ENCODE peak calls at places on chromosomes 2 and 18, in four cellular contexts. D, W, T and Y are unnamed samples.

GRCh38 chr2:115910270-115910669 is 1467.8 kb downstream of the DPP10 start:
- DNase-seq in W (no peak), T (no peak), D (no peak), Y (no peak)

GRCh38 chr2:105262662-105263091 is 21.1 kb downstream of the GPR45 start:
- DNase-seq in W (no peak), D (no peak), T (no peak), Y (no peak)

GRCh38 chr2:28801726-28802125 is 8.9 kb upstream of the SPDYA start:
- DNase-seq in T (no peak), D (no peak), W (no peak), Y (no peak)

GRCh38 chr2:218815649-218816048 is 16.0 kb downstream of the PRKAG3 start:
- DNase-seq in T (no peak), W (no peak), D (no peak), Y (no peak)

GRCh38 chr2:160062283-160063005 is at the start of gene PLA2R1:
- DNase-seq in T (no peak), W (peak; percentile 78), D (no peak), Y (no peak)

GRCh38 chr2:56011624-56012023 is 88.0 kb upstream of the EFEMP1 start:
- DNase-seq in W (no peak), D (no peak), T (no peak), Y (no peak)

GRCh38 chr2:40227200-40227599 is 224.7 kb downstream of the SLC8A1 start:
- DNase-seq in W (no peak), D (no peak), T (no peak), Y (no peak)

GRCh38 chr2:1104364-1104763 is 153.7 kb downstream of the SNTG2 start:
- DNase-seq in T (no peak), D (no peak), W (no peak), Y (no peak)

GRCh38 chr2:161115605-161116097 is 44.6 kb upstream of the TANK start:
- DNase-seq in D (no peak), T (no peak), W (no peak), Y (no peak)

GRCh38 chr2:193806088-193806774 is 1611.5 kb upstream of the TMEFF2 start:
- DNase-seq in D (no peak), W (no peak), T (no peak), Y (no peak)

GRCh38 chr2:17646838-17647701 is 106.5 kb downstream of the SMC6 start:
- DNase-seq in W (no peak), D (no peak), T (no peak), Y (no peak)

GRCh38 chr2:31302940-31303563 is 69.1 kb downstream of the EHD3 start:
- DNase-seq in T (no peak), D (no peak), W (no peak), Y (no peak)

GRCh38 chr2:108634591-108635160 is 84.6 kb upstream of the RANBP2 start:
- DNase-seq in D (no peak), T (no peak), W (no peak), Y (no peak)

GRCh38 chr2:215912299-215912842 is 101.0 kb downstream of the MREG start:
- DNase-seq in D (no peak), T (no peak), W (no peak), Y (no peak)

GRCh38 chr2:58851598-58851997 is 610.5 kb upstream of the FANCL start:
- DNase-seq in D (no peak), W (no peak), T (no peak), Y (no peak)
- TF ChIP-seq CTCF in D (no peak), W (no peak), T (no peak), Y (no peak)

GRCh38 chr2:43106767-43107527 is 119.5 kb downstream of the ZFP36L2 start:
- DNase-seq in D (no peak), W (no peak), T (no peak), Y (no peak)
- H3K4me3 ChIP-seq in D (no peak overlapping the region), W (no peak overlapping the region), T (no peak overlapping the region), Y (no peak overlapping the region)

GRCh38 chr2:70471129-70471528 is 82.5 kb downstream of the TGFA start:
- DNase-seq in D (no peak), T (no peak), W (no peak), Y (no peak)

GRCh38 chr2:70468898-70469297 is 84.7 kb downstream of the TGFA start:
- DNase-seq in D (no peak), W (no peak), T (no peak), Y (no peak)

GRCh38 chr2:70469961-70470360 is 83.7 kb downstream of the TGFA start:
- DNase-seq in W (no peak), T (no peak), D (no peak), Y (no peak)

GRCh38 chr2:70467831-70468810 is 85.5 kb downstream of the TGFA start:
- DNase-seq in W (no peak), T (no peak), D (no peak), Y (no peak)

GRCh38 chr2:70469435-70469834 is 84.2 kb downstream of the TGFA start:
- DNase-seq in W (no peak), T (no peak), D (no peak), Y (no peak)
- TF ChIP-seq CTCF in W (no peak), T (no peak), D (no peak), Y (peak; percentile 15)

GRCh38 chr2:177992992-177993391 is 79.6 kb downstream of the PDE11A start:
- DNase-seq in W (no peak), D (no peak), T (no peak), Y (no peak)

GRCh38 chr2:178002038-178002437 is 70.5 kb downstream of the PDE11A start:
- DNase-seq in D (no peak), T (no peak), W (no peak), Y (no peak)

GRCh38 chr2:177998996-177999395 is 73.6 kb downstream of the PDE11A start:
- DNase-seq in T (no peak), W (no peak), D (no peak), Y (no peak)

GRCh38 chr2:177998006-177998405 is 74.6 kb downstream of the PDE11A start:
- DNase-seq in D (peak; percentile 50), W (no peak), T (no peak), Y (peak; percentile 83)
- H3K4me3 ChIP-seq in D (no peak overlapping the region), W (no peak overlapping the region), T (no peak overlapping the region), Y (no peak overlapping the region)

DNA sequence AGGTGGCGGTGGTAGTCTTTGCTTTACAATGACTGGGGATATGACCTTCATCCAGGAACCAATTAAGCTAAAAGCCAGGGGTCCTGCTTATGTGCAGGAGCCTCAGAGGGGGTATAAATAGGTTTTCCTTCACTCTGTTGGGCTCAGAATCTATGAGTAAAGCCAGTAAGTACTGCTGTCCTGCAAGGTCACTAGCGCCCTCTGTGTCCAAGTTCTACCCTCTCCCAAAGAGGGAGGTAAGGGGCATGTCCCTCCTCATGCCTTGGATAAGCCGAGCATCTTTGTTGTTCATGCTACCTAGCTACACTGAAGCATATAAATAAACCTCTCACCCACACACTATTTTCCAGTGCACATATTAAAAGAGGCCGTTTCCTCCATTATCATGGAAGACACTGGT is 79.4 kb downstream of the SPRED2 start:
- DNase-seq in D (no peak), W (no peak), T (no peak), Y (no peak)
- TF ChIP-seq CTCF in D (no peak), W (no peak), T (no peak), Y (peak; percentile 12)

DNA sequence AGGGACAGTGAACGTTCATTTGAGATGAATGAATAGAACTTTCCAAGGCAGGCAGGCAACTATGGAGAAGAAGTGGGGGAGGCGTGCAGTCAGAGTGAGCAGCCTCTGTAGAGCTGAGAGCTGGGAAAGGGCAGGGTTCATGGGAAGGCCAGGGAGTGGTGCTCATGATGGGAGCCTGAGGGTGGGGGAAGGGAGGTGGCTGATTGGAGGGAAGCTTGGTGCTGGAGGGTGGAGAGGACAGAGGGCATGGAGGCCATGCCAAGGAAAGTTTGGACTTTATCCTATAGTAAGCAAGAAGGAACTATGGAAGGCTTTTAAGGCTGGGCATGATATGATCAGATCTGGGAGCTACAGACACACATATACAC is 47.6 kb upstream of the LGALSL start:
- DNase-seq in T (no peak), D (no peak), W (no peak), Y (no peak)
- H3K4me3 ChIP-seq in T (no peak overlapping the region), D (no peak overlapping the region), W (no peak overlapping the region), Y (no peak overlapping the region)

GRCh38 chr2:121977326-121977725 is 221.9 kb downstream of the TSN start:
- DNase-seq in W (no peak), D (no peak), T (no peak), Y (no peak)

GRCh38 chr2:121972203-121972602 is 216.8 kb downstream of the TSN start:
- DNase-seq in D (no peak), W (no peak), T (no peak), Y (no peak)

GRCh38 chr2:121969766-121970639 is 214.6 kb downstream of the TSN start:
- DNase-seq in W (no peak), D (no peak), T (no peak), Y (no peak)

GRCh38 chr2:121976912-121977311 is 221.5 kb downstream of the TSN start:
- DNase-seq in W (no peak), D (no peak), T (peak; percentile 29), Y (no peak)

GRCh38 chr2:121974919-121975654 is 219.6 kb downstream of the TSN start:
- DNase-seq in T (peak; percentile 87), W (peak; percentile 61), D (peak; percentile 45), Y (peak; percentile 43)
- TF ChIP-seq CTCF in T (peak; percentile 53), W (peak; percentile 68), D (peak; percentile 66), Y (peak; percentile 65)

DNA sequence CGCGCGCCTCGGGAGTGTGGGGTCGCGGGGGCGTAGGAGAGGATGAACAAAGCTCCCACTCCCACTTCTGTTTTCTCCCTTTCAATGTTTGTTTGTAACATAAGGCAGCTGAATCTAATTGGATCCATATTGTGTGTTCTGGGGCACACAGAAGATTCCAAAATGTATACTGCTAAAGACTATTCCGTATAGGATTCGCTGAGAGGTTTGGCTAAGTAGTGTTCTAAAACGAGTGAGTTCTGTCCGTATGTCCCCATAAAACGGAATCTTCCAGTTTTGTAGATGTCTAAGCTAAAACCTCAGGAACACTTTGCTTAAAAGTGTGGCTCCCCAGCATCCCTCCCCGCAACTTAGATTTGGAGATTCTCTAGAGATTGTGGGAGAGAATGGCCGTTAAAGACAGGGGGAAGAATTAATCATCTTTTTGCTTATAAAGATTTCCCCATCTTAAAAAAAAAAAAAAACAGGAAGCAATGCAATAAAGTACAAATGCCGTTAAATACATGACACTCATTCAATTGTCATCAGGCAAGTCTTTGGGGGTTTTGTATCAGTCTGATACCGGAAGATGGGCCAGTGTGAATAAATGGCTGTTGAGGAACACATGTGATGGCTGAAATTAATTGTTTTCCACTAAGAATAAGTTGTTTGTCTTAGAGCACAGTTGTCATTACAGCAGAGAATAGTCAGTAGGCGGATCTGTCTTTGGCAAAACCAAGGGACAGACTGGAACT is 1.5 kb downstream of the EMILIN2 start:
- DNase-seq in W (no peak), D (no peak), T (no peak), Y (no peak)
- H3K4me3 ChIP-seq in W (peak overlapping the region; percentile 49), D (no peak overlapping the region), T (peak overlapping the region; percentile 52), Y (no peak overlapping the region)